ENCODE peak calls at places on chromosomes 13 and 19, in four cellular contexts. Q is prostate gland; U is ovary; M is activated CD8-positive, alpha-beta T cell treated with anti-CD3 and anti-CD28 coated beads for 36 hours. P is an unnamed sample.

GRCh38 chr13:32001392-32001768 is 30.2 kb upstream of the FRY start:
- DNase-seq in U (no peak), Q (no peak), M (peak; percentile 3), P (no peak)

GRCh38 chr19:23823952-23824389 is 65.3 kb upstream of the ZNF681 start:
- DNase-seq in M (peak; percentile 54), Q (no peak), U (no peak), P (no peak)

GRCh38 chr19:48501446-48501960 is 10.1 kb downstream of the LMTK3 start:
- DNase-seq in Q (peak; percentile 93), M (peak; percentile 77), U (no peak), P (peak; percentile 82)

GRCh38 chr19:8363803-8364771 is at the start of gene ANGPTL4:
- DNase-seq in Q (peak; percentile 75), U (no peak), M (peak; percentile 96), P (peak; percentile 74)

GRCh38 chr13:92029641-92030040 is 631.2 kb downstream of the GPC5 start:
- DNase-seq in U (no peak), Q (no peak), M (no peak), P (no peak)

GRCh38 chr19:47156861-47157454 is 26.3 kb downstream of the SAE1 start:
- DNase-seq in U (no peak), M (peak; percentile 36), Q (no peak), P (no peak)

GRCh38 chr19:5563941-5564612 is 3.7 kb downstream of the TINCR start:
- DNase-seq in U (no peak), Q (no peak), M (no peak), P (no peak)

GRCh38 chr13:101309014-101309619 is 107.2 kb downstream of the NALCN start:
- DNase-seq in Q (no peak), M (no peak), U (no peak), P (no peak)

GRCh38 chr13:112958127-112958989 is 10.7 kb upstream of the MCF2L start:
- DNase-seq in U (no peak), Q (no peak), M (no peak), P (no peak)

GRCh38 chr13:79141082-79141481 is 265.0 kb downstream of the RBM26 start:
- DNase-seq in M (no peak), U (no peak), Q (no peak), P (no peak)

GRCh38 chr19:42693760-42694350 is 46.4 kb downstream of the PSG3 start:
- DNase-seq in M (peak; percentile 26), Q (no peak), U (no peak), P (no peak)
- TF ChIP-seq CTCF in M (peak; percentile 45), Q (no peak), U (no peak), P (no peak)

DNA sequence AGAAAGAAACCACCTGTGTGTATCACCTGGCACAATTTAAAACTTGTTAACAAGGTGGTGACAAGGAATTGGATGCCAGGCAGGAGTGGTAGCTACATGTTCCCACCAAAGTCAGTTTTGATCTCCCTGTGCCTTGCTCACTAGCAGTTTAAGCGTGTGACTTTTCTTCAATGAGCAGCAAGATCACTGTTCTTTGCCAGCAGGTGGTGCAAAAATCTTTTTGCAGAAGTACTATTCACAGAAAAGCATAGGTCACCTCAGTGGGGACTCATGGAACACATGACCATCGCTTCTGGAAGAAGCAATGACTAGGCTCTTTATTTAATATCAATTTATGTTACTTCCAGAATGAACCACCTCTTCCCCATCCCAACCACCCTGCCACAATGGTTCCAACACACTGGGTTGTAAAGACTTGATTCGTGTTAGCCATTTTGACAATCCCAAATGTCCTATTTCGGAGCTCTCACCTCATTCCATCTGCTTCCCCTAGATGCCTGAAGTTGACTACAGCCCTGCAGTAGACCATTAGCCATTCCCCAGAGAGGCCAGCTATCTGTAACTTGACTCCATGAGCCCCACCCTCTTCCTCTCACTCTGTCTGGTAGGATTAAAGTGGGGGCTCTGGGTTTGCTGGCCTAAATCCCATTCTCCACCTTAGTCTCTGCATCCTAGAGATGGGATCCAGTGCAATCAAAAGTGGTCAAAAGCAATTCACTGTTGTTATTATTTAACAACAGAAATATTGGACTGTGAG is 59.1 kb upstream of the TNFRSF19 start:
- DNase-seq in U (no peak), M (no peak), Q (no peak), P (peak; percentile 6)
- TF ChIP-seq CTCF in U (no peak), M (no peak), Q (no peak), P (no peak)

DNA sequence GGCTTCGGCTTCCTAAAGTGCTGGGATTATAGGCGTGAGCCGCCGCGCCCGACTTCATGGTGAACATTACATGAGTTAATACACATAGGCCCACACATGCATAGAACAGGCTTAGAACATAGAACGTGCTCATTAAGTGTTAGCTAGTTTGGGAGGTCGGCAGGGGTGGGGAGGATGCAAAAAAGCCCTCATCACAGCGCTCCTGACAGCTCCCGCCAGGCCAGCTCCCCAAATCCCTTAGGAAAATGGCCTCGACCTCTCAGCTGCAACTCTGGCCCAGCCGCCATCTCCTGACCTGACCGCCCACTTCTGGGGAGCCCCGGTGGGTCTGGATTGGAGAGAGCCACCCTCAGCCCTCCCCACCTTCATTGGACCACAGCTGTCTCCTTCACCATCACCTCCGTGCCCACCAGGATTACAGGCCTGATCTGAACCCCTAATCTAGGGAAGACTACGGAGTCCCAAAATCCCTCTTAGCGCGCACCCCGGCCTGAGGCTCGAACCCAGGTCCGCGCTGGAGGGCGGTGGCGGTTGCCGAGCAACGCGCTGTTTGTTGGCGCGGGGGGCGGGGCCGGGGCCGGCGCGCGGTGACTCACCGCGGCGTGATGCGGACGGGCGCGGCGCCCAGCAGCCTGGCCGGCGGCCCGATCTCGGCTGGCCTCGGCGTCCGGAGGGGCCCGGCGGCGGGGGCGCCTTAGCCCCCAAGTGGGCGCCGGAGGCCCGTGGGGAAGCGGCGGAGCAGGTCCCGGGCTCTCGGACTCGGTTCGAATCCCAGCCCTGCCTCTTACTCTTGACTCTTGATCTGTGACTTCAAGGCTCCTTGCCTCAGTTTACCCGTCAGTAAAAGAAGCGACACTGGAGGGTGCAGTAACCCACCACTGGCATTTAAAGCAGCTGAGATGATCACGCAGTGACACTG is 26.7 kb upstream of the NANOS3 start:
- DNase-seq in U (peak; percentile 92), M (peak; percentile 80), Q (peak; percentile 77), P (peak; percentile 79)
- TF ChIP-seq CTCF in U (no peak), M (no peak), Q (no peak), P (no peak)

DNA sequence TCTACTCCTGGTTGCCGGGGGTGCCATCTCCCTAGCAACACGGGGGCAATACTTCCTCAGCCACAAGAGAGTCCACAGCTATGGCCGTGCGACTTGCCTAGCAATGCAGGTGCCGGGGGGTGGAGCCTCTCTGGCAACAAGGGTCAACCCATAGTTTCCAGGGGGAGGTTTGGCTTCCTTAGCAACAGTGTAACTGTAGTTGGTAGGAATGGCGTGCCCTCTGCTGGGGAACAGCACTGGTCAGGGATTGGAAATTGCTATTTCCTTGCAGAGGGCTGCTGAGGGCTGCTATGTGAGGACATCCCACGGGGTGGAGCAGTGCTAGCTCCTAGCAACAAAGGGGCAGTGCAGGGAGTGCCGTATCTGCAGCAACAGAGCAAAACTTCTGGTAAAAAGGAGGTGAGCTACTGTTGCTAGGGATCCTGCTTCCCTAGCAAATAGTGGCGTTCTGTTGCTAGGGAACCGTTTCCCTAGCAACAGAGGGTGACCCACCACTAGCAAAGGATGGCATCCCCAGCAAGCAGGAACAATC is 7.0 kb upstream of the TMC4 start:
- DNase-seq in M (no peak), U (no peak), Q (no peak), P (peak; percentile 79)
- TF ChIP-seq CTCF in M (no peak), U (no peak), Q (no peak), P (peak; percentile 63)